ENCODE peak calls at places on chromosome 16, in five cellular contexts. Q is omental fat pad, S is COR-L47, I is stromal cell of bone marrow, O is GM03348. U is an unnamed sample.

GRCh38 chr16:67463059-67463458 is 17.9 kb downstream of the ATP6V0D1 start:
- DNase-seq in Q (no peak), S (no peak), I (no peak), O (no peak), U (no peak)

GRCh38 chr16:85900031-85900792 is 1.2 kb downstream of the IRF8 start:
- DNase-seq in Q (no peak), S (no peak), I (no peak), O (no peak), U (no peak)

GRCh38 chr16:70552675-70553074 is 29.1 kb downstream of the SF3B3 start:
- DNase-seq in Q (no peak), S (no peak), I (no peak), O (no peak), U (no peak)

GRCh38 chr16:75237398-75238131 is 13.9 kb downstream of the BCAR1 start:
- DNase-seq in Q (no peak), S (no peak), I (no peak), O (no peak), U (no peak)

GRCh38 chr16:69927056-69927757 is 23.9 kb upstream of the CLEC18A start:
- DNase-seq in Q (no peak), S (no peak), I (peak), O (peak), U (no peak)

GRCh38 chr16:46629331-46629843 is 8.2 kb upstream of the SHCBP1 start:
- DNase-seq in Q (no peak), S (peak), I (peak), O (peak), U (no peak)

GRCh38 chr16:48101069-48101674 is 54.6 kb downstream of the ABCC12 start:
- DNase-seq in Q (no peak), S (no peak), I (no peak), O (no peak), U (no peak)

GRCh38 chr16:11181889-11182279 is 74.1 kb downstream of the SOCS1 start:
- DNase-seq in Q (no peak), S (no peak), I (no peak), O (no peak), U (no peak)

GRCh38 chr16:12758031-12758669 is 45.5 kb downstream of the CPPED1 start:
- DNase-seq in Q (no peak), S (peak), I (no peak), O (no peak), U (no peak)

GRCh38 chr16:31201511-31202401 is 804 bp downstream of the PYCARD start:
- DNase-seq in Q (no peak), S (peak), I (no peak), O (peak), U (peak)

U was measured in lung.